ENCODE peak calls at places on chromosomes 12 and 14, in seven cellular contexts. J, S, V, B, U, E and Y are unnamed samples.

GRCh38 chr14:97723834-97724770 is 926.9 kb downstream of the VRK1 start:
- DNase-seq in S (no peak), E (no peak), V (no peak), J (no peak), U (no peak), B (no peak), Y (no peak)

GRCh38 chr14:53881161-53881846 is 75.3 kb downstream of the BMP4 start:
- DNase-seq in B (no peak), V (no peak), U (no peak), S (no peak), J (peak), E (peak), Y (no peak)

GRCh38 chr14:103066399-103066798 is 9.1 kb upstream of the CDC42BPB start:
- DNase-seq in S (no peak), B (no peak), U (no peak), J (no peak), V (no peak), E (peak), Y (no peak)

GRCh38 chr12:2335109-2335508 is 282.3 kb downstream of the CACNA1C start:
- DNase-seq in B (no peak), S (peak), E (peak), J (no peak), U (no peak), V (no peak), Y (no peak)

GRCh38 chr14:64636208-64636979 is 67.8 kb upstream of the PLEKHG3 start:
- DNase-seq in E (peak), S (no peak), B (peak), V (peak), J (peak), U (peak), Y (peak)

GRCh38 chr14:35339761-35340406 is 47.7 kb downstream of the PSMA6 start:
- DNase-seq in V (peak), B (no peak), S (no peak), E (no peak), J (no peak), U (no peak), Y (no peak)

GRCh38 chr12:78961171-78961570 is 96.6 kb downstream of the SYT1 start:
- DNase-seq in E (no peak), S (no peak), J (no peak), V (no peak), U (no peak), B (no peak), Y (no peak)

GRCh38 chr12:2691001-2691339 is 103.8 kb upstream of the FKBP4 start:
- DNase-seq in E (no peak), U (peak), J (peak), B (peak), S (no peak), V (no peak), Y (no peak)

GRCh38 chr12:110874781-110875180 is 28.0 kb downstream of the CCDC63 start:
- DNase-seq in S (no peak), B (no peak), U (no peak), J (no peak), V (no peak), E (no peak), Y (no peak)

GRCh38 chr12:42815068-42815467 is 225.5 kb upstream of the PRICKLE1 start:
- DNase-seq in V (no peak), B (no peak), S (no peak), J (no peak), E (no peak), U (no peak), Y (no peak)

GRCh38 chr14:99688210-99688581 is 4.1 kb downstream of the CYP46A1 start:
- DNase-seq in V (no peak), E (no peak), U (no peak), B (no peak), S (no peak), J (no peak), Y (no peak)

GRCh38 chr12:88648625-88649024 is 68.4 kb upstream of the KITLG start:
- DNase-seq in S (no peak), J (no peak), B (no peak), E (no peak), V (no peak), U (no peak), Y (no peak)

GRCh38 chr14:35088514-35088913 is 33.3 kb downstream of the PPP2R3C start:
- DNase-seq in V (no peak), J (peak), B (no peak), E (no peak), S (no peak), U (no peak), Y (no peak)

GRCh38 chr14:85566603-85567002 is 36.7 kb downstream of the FLRT2 start:
- DNase-seq in B (no peak), U (no peak), J (peak), S (peak), E (peak), V (no peak), Y (peak)

GRCh38 chr14:96114002-96114401 is 74.8 kb downstream of the C14orf132 start:
- DNase-seq in U (peak), E (no peak), V (no peak), B (no peak), S (no peak), J (no peak), Y (no peak)

GRCh38 chr12:34295366-34296142 is 273.3 kb downstream of the ALG10 start:
- DNase-seq in V (no peak), E (no peak), J (no peak), U (no peak), S (no peak), B (no peak), Y (no peak)

GRCh38 chr12:79747274-79747673 is 56.5 kb upstream of the PAWR start:
- DNase-seq in E (no peak), S (no peak), V (no peak), J (peak), U (peak), B (no peak), Y (peak)

GRCh38 chr12:107891967-107892366 is 117.5 kb downstream of the ASCL4 start:
- DNase-seq in V (peak), U (peak), J (peak), S (no peak), B (no peak), E (peak), Y (peak)

GRCh38 chr14:97179573-97179972 is 382.4 kb downstream of the VRK1 start:
- DNase-seq in S (no peak), V (no peak), U (peak), B (no peak), J (no peak), E (no peak), Y (no peak)

GRCh38 chr14:77296906-77297305 is 23.8 kb downstream of the POMT2 start:
- DNase-seq in E (no peak), B (no peak), S (no peak), U (no peak), V (no peak), J (no peak), Y (no peak)

GRCh38 chr14:30915596-30915995 is 41.2 kb downstream of the COCH start:
- DNase-seq in J (no peak), B (no peak), V (no peak), S (no peak), E (no peak), U (no peak), Y (peak)

GRCh38 chr12:9793774-9794395 is 33.2 kb upstream of the CD69 start:
- DNase-seq in U (no peak), B (no peak), V (peak), E (peak), S (no peak), J (no peak), Y (no peak)

GRCh38 chr12:873954-874353 is 75.5 kb downstream of the RAD52 start:
- DNase-seq in S (no peak), E (no peak), B (no peak), V (no peak), U (no peak), J (no peak), Y (no peak)

GRCh38 chr14:88808359-88808758 is 15.6 kb upstream of the EML5 start:
- DNase-seq in B (no peak), V (no peak), E (no peak), U (no peak), J (no peak), S (no peak), Y (no peak)

GRCh38 chr12:101608301-101609133 is 13.7 kb downstream of the MYBPC1 start:
- DNase-seq in B (no peak), U (no peak), J (no peak), S (no peak), E (no peak), V (no peak), Y (no peak)

GRCh38 chr14:88682495-88683114 is 110.1 kb downstream of the EML5 start:
- DNase-seq in E (no peak), J (no peak), V (no peak), B (no peak), U (peak), S (no peak), Y (no peak)

GRCh38 chr12:118370601-118371000 is 2.1 kb downstream of the TAOK3 start:
- DNase-seq in J (no peak), U (peak), V (no peak), E (no peak), S (no peak), B (no peak), Y (no peak)

GRCh38 chr14:104262515-104263514 is 124.4 kb downstream of the KIF26A start:
- DNase-seq in S (no peak), E (no peak), J (no peak), U (no peak), B (no peak), V (no peak), Y (no peak)

GRCh38 chr14:105330491-105330895 is 15.9 kb downstream of the PACS2 start:
- DNase-seq in V (no peak), B (no peak), S (no peak), J (peak), E (peak), U (no peak), Y (peak)

GRCh38 chr12:117189725-117190209 is 503 bp downstream of the FBXO21 start:
- DNase-seq in B (no peak), U (peak), E (peak), J (peak), S (no peak), V (peak), Y (peak)

GRCh38 chr12:75852143-75852542 is 179.4 kb downstream of the PHLDA1 start:
- DNase-seq in J (peak), B (no peak), U (no peak), V (no peak), S (no peak), E (no peak), Y (peak)

GRCh38 chr14:100341301-100342031 is 18.3 kb downstream of the SLC25A47 start:
- DNase-seq in V (peak), E (peak), U (no peak), B (no peak), J (peak), S (peak), Y (peak)

GRCh38 chr14:74949859-74950572 is 5.4 kb downstream of the PGF start:
- DNase-seq in B (no peak), U (no peak), E (no peak), J (no peak), V (no peak), S (no peak), Y (no peak)

GRCh38 chr12:132262256-132263060 is 66.9 kb downstream of the GALNT9 start:
- DNase-seq in B (no peak), S (no peak), V (no peak), J (no peak), U (no peak), E (no peak), Y (no peak)

GRCh38 chr12:12715128-12715458 is 2.1 kb upstream of the CDKN1B start:
- DNase-seq in J (no peak), E (no peak), S (no peak), B (no peak), U (no peak), V (no peak), Y (no peak)
- H3K4me3 ChIP-seq in J (no peak), E (peak), S (peak), B (peak), U (no peak), V (peak), Y (peak)

GRCh38 chr12:11726659-11727058 is 77.2 kb downstream of the ETV6 start:
- DNase-seq in U (no peak), S (no peak), B (no peak), V (no peak), J (no peak), E (no peak), Y (no peak)
- H3K4me3 ChIP-seq in U (no peak), S (no peak), B (no peak), V (peak), J (no peak), E (no peak), Y (no peak)

DNA sequence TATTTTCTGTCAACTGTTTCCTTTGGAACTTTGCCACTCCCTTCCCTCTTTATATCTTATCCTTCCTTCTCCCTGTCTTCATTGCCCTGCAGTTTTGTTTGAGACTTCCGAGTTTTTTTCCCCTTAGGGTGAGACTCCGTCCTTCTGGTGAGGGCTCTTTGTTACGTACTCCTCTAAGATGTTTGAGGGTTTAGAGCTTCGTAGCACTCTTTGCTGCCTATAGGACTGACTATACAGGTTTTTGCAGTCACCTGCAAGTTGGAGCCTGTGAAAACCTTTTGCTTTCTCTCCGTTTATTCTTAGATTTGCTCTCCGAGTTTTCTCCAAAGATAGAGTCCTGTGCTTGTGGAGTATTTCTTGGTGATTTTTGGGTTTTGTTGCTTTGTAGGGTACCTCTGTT is 41.7 kb upstream of the MYRFL start:
- DNase-seq in J (no peak), B (no peak), V (no peak), S (no peak), E (no peak), U (no peak), Y (no peak)
- H3K4me3 ChIP-seq in J (no peak), B (no peak), V (no peak), S (no peak), E (no peak), U (no peak), Y (no peak)

DNA sequence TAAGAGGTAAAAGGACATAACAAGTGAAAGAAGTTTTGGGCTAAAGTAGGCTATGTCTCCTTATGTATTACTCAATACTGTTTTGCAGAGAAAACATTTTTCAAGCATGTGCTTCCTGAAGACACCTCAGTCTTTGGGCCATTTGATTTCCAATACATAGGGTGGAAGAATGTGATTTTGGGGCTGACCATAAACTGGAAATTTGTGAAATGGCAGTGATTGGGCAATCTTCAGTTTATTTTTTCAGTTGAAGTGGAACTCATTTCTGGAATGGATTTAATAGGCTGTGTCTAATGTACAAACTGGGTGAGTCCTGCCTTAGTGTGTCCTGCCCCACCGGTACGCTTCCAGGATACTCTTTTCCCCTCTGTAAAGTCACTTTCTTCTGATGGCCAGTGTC is 2.8 kb upstream of the ACADS start:
- DNase-seq in U (no peak), J (no peak), V (no peak), S (no peak), B (no peak), E (no peak), Y (no peak)
- H3K4me3 ChIP-seq in U (no peak), J (no peak), V (no peak), S (no peak), B (no peak), E (no peak), Y (no peak)

GRCh38 chr14:39182770-39183684 is 8.0 kb downstream of the PNN start:
- DNase-seq in U (no peak), J (no peak), E (no peak), V (no peak), B (no peak), S (no peak), Y (no peak)
- H3K4me3 ChIP-seq in U (no peak), J (no peak), E (no peak), V (no peak), B (no peak), S (no peak), Y (no peak)

GRCh38 chr12:11763760-11764520 is 114.5 kb downstream of the ETV6 start:
- DNase-seq in E (no peak), J (peak), S (no peak), V (no peak), U (peak), B (no peak), Y (peak)

GRCh38 chr12:11762723-11763326 is 113.4 kb downstream of the ETV6 start:
- DNase-seq in V (peak), J (no peak), S (no peak), U (no peak), E (no peak), B (no peak), Y (peak)

GRCh38 chr12:11765817-11766794 is 116.6 kb downstream of the ETV6 start:
- DNase-seq in J (peak), B (no peak), S (peak), E (peak), U (peak), V (no peak), Y (peak)

GRCh38 chr12:11767029-11767724 is 117.7 kb downstream of the ETV6 start:
- DNase-seq in V (no peak), U (no peak), E (no peak), S (no peak), B (no peak), J (no peak), Y (no peak)

GRCh38 chr12:11765421-11765816 is 115.9 kb downstream of the ETV6 start:
- DNase-seq in V (no peak), E (peak), B (no peak), S (no peak), U (no peak), J (peak), Y (peak)
- H3K4me3 ChIP-seq in V (no peak), E (no peak), B (no peak), S (no peak), U (no peak), J (no peak), Y (no peak)